ENCODE peak calls at places on chromosomes 4 and X, in six cellular contexts. H, U, M, C, E and J are unnamed samples.

GRCh38 chr4:147060171-147060931 is 114.7 kb upstream of the TTC29 start:
- DNase-seq in H (no peak), U (no peak), M (no peak), C (no peak), E (no peak), J (no peak)

GRCh38 chrX:124023838-124024238 is 62.3 kb downstream of the STAG2 start:
- DNase-seq in H (no peak), U (no peak), M (no peak), C (no peak), E (no peak), J (no peak)

GRCh38 chr4:184574861-184575260 is 74.4 kb downstream of the CASP3 start:
- DNase-seq in H (no peak), U (no peak), M (no peak), C (peak), E (no peak), J (no peak)

GRCh38 chrX:38627683-38628082 is 66.3 kb downstream of the TSPAN7 start:
- DNase-seq in H (peak), U (no peak), M (no peak), C (peak), E (no peak), J (no peak)

GRCh38 chr4:1763550-1764080 is 29.5 kb upstream of the FGFR3 start:
- DNase-seq in H (no peak), U (no peak), M (no peak), C (no peak), E (no peak), J (no peak)

GRCh38 chr4:27145556-27145955 is 284.9 kb downstream of the STIM2 start:
- DNase-seq in H (no peak), U (no peak), M (no peak), C (no peak), E (no peak), J (no peak)

GRCh38 chr4:118557298-118557851 is 127.8 kb upstream of the METTL14 start:
- DNase-seq in H (no peak), U (no peak), M (no peak), C (no peak), E (no peak), J (no peak)

GRCh38 chrX:142804085-142804484 is 221.6 kb upstream of the SPANXN4 start:
- DNase-seq in H (peak), U (no peak), M (no peak), C (no peak), E (no peak), J (no peak)

GRCh38 chrX:1903380-1903935 is 288.6 kb downstream of the ASMT start:
- DNase-seq in H (no peak), U (no peak), M (no peak), C (no peak), E (no peak), J (no peak)

GRCh38 chr4:121072080-121072835 is at the start of gene NDNF:
- DNase-seq in H (peak), U (peak), M (peak), C (peak), E (peak), J (no peak)

GRCh38 chr4:73520821-73521220 is 39.3 kb downstream of the AFM start:
- DNase-seq in H (peak), U (no peak), M (no peak), C (no peak), E (no peak), J (no peak)

GRCh38 chr4:186700746-186701145 is 22.9 kb downstream of the FAT1 start:
- DNase-seq in H (no peak), U (no peak), M (peak), C (no peak), E (no peak), J (no peak)

GRCh38 chr4:5157721-5158390 is 106.6 kb downstream of the STK32B start:
- DNase-seq in H (peak), U (no peak), M (no peak), C (no peak), E (no peak), J (no peak)

GRCh38 chrX:142084611-142085010 is 120.5 kb downstream of the MAGEC2 start:
- DNase-seq in H (no peak), U (no peak), M (no peak), C (no peak), E (no peak), J (no peak)

GRCh38 chrX:133375558-133376340 is 39.5 kb downstream of the GPC4 start:
- DNase-seq in H (no peak), U (no peak), M (peak), C (no peak), E (no peak), J (no peak)

GRCh38 chr4:75344915-75345314 is 169.3 kb downstream of the RCHY1 start:
- DNase-seq in H (no peak), U (no peak), M (no peak), C (no peak), E (no peak), J (no peak)

GRCh38 chrX:132786217-132786616 is 172.2 kb downstream of the HS6ST2 start:
- DNase-seq in H (no peak), U (no peak), M (no peak), C (no peak), E (no peak), J (no peak)

GRCh38 chr4:119025440-119025839 is 110.2 kb upstream of the MYOZ2 start:
- DNase-seq in H (no peak), U (no peak), M (peak), C (no peak), E (no peak), J (no peak)

GRCh38 chr4:47860305-47860704 is 22.4 kb upstream of the CORIN start:
- DNase-seq in H (no peak), U (no peak), M (no peak), C (no peak), E (no peak), J (no peak)

GRCh38 chrX:38561951-38562719 is 793 bp downstream of the TSPAN7 start:
- DNase-seq in H (peak), U (no peak), M (peak), C (no peak), E (no peak), J (no peak)